ENCODE peak calls at places on chromosomes 13 and 19, in four cellular contexts. M is IMR-90, F is mesenchymal stem cell, Q is H1. X is an unnamed sample.

GRCh38 chr19:29285878-29286277 is 72.9 kb upstream of the UQCRFS1 start:
- DNase-seq in M (no peak), F (no peak), Q (peak; percentile 38), X (peak; percentile 51)

GRCh38 chr13:40800559-40800958 is 11.1 kb downstream of the SLC25A15 start:
- DNase-seq in M (no peak), F (no peak), Q (no peak), X (no peak)

GRCh38 chr13:31310781-31311180 is 111.0 kb downstream of the B3GLCT start:
- DNase-seq in M (peak; percentile 1), F (no peak), Q (no peak), X (no peak)

GRCh38 chr13:99357920-99358319 is 50.7 kb upstream of the GPR183 start:
- DNase-seq in M (no peak), F (no peak), Q (no peak), X (no peak)

GRCh38 chr19:39131255-39131755 is 5.7 kb downstream of the PAK4 start:
- DNase-seq in M (peak; percentile 35), F (no peak), Q (no peak), X (no peak)

GRCh38 chr13:99859178-99860177 is 112.1 kb downstream of the ZIC5 start:
- DNase-seq in M (no peak), F (no peak), Q (no peak), X (no peak)

GRCh38 chr19:3343619-3344502 is 22.5 kb upstream of the NFIC start:
- DNase-seq in M (peak; percentile 78), F (peak; percentile 69), Q (no peak), X (no peak)

GRCh38 chr13:95296326-95296939 is 4.8 kb downstream of the ABCC4 start:
- DNase-seq in M (no peak), F (no peak), Q (no peak), X (no peak)

GRCh38 chr13:30340367-30341184 is 33.2 kb upstream of the KATNAL1 start:
- DNase-seq in M (peak; percentile 89), F (peak; percentile 91), Q (no peak), X (no peak)

GRCh38 chr13:98547455-98547854 is 29.5 kb downstream of the STK24 start:
- DNase-seq in M (no peak), F (no peak), Q (no peak), X (no peak)

GRCh38 chr19:1189419-1189818 is 15.4 kb upstream of the SBNO2 start:
- DNase-seq in M (peak; percentile 35), F (no peak), Q (no peak), X (no peak)

GRCh38 chr19:33396701-33397535 is 23.4 kb downstream of the CEBPG start:
- DNase-seq in M (no peak), F (no peak), Q (no peak), X (peak; percentile 15)

GRCh38 chr19:34220472-34221063 is 33.8 kb upstream of the GARRE1 start:
- DNase-seq in M (peak; percentile 53), F (peak; percentile 74), Q (no peak), X (peak; percentile 23)

GRCh38 chr19:7197169-7197759 is 97.0 kb downstream of the INSR start:
- DNase-seq in M (peak; percentile 96), F (peak; percentile 97), Q (peak; percentile 44), X (peak; percentile 75)
- H2BK5ac ChIP-seq in M (peak overlapping the region; percentile 85), F (no peak overlapping the region), Q (peak overlapping the region; percentile 98), X (no peak overlapping the region)

GRCh38 chr19:14088634-14089411 is 1.7 kb downstream of the SAMD1 start:
- DNase-seq in M (no peak), F (no peak), Q (no peak), X (no peak)
- H3K4me3 ChIP-seq in M (peak overlapping the region; percentile 62), F (peak overlapping the region; percentile 73), Q (peak overlapping the region; percentile 78), X (peak overlapping the region; percentile 98)

DNA sequence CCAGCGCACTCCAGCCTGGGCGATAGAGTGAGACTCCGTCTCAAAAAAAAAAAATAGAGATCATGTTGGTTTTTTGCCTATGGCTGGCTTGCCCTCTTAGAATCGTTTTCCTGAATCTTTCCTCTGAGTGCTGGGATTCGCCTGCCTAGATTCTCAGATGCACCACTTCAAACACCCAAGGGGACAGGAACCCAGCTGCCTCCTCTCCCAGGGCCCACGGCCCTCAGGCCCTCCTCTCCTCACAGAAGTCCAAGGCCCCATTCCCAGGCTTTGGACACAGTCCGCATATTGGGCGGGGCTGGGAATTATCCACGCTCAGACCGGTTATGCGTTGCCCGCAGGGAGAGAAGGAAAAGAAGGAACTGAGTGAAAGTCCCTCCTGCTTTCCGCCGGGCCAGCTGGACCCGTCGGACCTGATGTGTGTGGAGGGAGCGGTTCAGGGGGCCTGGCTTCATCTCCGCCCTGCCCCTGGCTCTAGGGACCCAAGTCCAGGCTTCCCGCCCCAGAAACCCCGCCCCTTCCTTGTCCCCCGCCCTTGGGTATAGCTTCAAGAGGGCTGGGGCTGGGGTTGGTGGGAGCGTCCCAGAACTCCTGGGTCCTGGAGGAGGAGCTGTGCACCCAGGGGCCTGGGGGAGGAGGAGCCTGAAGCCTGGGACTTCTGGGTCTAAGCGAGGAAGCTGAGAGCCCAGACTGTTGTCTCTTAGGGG is 5.8 kb downstream of the PPFIA3 start:
- DNase-seq in M (no peak), F (no peak), Q (no peak), X (no peak)
- H2BK5ac ChIP-seq in M (no peak overlapping the region), F (no peak overlapping the region), Q (no peak overlapping the region), X (no peak overlapping the region)

GRCh38 chr19:54574527-54575056 is 1.0 kb downstream of the LILRA2 start:
- DNase-seq in M (no peak), F (no peak), Q (no peak), X (no peak)

GRCh38 chr19:54570316-54570715 is 3.3 kb upstream of the LILRA2 start:
- DNase-seq in M (no peak), F (no peak), Q (no peak), X (no peak)

GRCh38 chr19:54573330-54573872 is at the start of gene LILRA2:
- DNase-seq in M (no peak), F (no peak), Q (no peak), X (no peak)

GRCh38 chr19:54574051-54574450 is 461 bp downstream of the LILRA2 start:
- DNase-seq in M (no peak), F (no peak), Q (no peak), X (no peak)

DNA sequence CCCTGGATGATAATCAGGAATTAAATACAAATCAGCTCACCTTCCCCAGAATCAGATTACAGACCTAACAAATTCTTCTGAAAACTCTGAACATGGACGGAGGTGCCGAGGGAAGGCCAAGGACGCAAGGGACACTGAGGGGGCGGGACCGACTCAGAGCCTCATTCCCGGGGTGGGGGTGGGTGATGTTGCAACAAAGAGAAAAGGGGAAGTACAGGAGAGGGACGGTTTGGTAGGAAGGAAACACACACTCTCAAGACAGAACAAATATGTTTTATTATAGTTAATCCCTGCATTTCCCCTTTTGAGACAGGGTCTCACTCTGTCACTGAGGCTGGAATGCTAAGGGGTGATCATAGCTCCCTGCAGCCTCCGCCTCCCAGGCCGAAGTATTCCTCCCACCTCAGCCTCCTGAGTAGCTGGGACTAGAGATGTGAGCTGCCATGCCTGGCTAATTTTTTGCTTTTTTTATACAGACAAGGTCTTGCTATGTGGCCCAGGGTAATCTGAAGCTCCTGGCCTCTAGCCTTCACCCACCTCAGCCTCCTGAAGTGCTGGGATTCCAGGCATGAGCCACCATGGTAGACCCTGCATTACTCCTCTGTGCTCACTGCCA is 786 bp upstream of the LILRA2 start:
- DNase-seq in M (no peak), F (no peak), Q (no peak), X (no peak)
- H3K4me3 ChIP-seq in M (no peak overlapping the region), F (no peak overlapping the region), Q (no peak overlapping the region), X (no peak overlapping the region)

GRCh38 chr19:40751065-40751923 is at the start of gene SNRPA:
- DNase-seq in M (peak; percentile 98), F (peak; percentile 99), Q (peak; percentile 93), X (peak; percentile 99)
- H2BK5ac ChIP-seq in M (peak within 1 kb of the TSS; percentile 83), F (peak within 1 kb of the TSS; percentile 90), Q (peak within 1 kb of the TSS; percentile 100), X (no peak within 1 kb of the TSS)

DNA sequence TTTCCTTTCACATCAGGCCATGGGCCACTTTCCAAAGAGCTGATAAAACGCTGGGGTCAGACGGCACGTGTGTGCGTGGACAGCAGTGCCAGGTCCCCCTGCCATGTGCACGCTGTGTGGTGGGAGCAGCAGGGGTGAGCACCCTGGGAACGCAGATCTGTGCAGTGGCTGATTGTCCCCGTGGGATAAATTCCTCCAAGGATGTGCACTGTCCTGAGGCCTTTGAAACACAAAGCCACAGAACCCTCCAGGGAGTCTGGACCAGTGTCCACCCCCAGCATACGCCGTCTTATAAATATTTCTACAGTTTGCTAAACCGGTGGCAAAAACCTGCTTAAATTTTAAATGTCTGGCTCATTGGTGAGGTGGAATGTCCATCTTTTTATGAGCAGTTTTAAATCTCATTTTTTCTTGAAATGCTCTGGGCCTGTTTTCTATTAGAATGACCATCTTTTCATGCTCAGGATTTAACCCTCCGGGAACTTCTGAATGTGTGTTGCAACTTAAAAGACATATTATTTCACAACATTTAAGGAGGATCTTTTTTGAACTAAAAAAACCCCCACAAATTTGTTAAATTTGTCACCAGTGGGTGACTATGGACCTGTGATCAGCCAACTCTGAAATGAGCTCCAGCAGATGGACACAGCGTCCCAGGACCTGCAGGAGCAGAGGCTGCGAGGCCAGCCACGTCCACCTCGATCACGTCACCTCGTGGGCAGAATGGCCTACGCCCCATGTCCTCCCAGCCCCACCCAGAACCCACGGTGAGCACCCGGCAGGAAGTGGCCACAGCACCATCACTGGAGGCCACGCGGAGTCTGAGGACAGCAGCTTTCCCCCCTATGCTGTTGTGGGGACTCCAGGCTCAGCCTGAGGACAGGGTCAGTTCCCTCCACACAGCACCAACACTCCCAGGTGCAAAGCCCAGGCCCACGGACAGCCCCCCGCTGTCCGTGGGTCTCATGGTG is 68.6 kb downstream of the RASA3 start:
- DNase-seq in M (peak; percentile 61), F (peak; percentile 67), Q (no peak), X (no peak)
- H3K4me3 ChIP-seq in M (peak overlapping the region; percentile 15), F (peak overlapping the region; percentile 77), Q (peak overlapping the region; percentile 52), X (no peak overlapping the region)

GRCh38 chr19:11507370-11508078 is 1.9 kb upstream of the ZNF653 start:
- DNase-seq in M (no peak), F (no peak), Q (no peak), X (no peak)

GRCh38 chr19:11504502-11505031 is 1.1 kb downstream of the ZNF653 start:
- DNase-seq in M (no peak), F (no peak), Q (no peak), X (no peak)

GRCh38 chr19:11505504-11506100 is at the start of gene ZNF653:
- DNase-seq in M (peak; percentile 92), F (peak; percentile 95), Q (peak; percentile 79), X (peak; percentile 97)

GRCh38 chr19:11506101-11506555 is 489 bp upstream of the ZNF653 start:
- DNase-seq in M (no peak), F (no peak), Q (no peak), X (peak; percentile 35)

DNA sequence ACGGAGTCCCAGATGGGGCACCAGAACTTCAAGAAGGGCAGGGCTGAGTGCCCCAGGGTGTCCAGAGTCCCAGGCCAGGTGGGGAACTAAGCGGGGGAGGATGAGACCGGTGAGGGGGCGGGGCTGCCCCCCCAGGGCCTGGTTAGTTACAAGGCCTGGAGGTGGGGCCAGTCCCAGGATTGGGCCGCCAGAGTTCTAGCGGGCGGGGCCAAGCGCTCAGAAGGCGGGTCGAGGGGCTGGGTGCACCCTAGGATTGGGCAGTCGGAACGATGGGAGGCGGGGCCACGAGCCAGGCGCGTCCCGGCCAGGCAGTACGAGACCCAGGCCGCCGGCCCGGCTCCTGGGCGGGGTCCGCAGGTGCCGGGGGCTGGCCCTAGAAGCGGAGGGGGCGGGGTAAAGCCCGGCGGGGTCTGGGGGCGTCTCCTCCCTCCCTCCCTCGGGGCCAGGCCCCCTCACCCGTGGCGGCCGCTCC is 571 bp downstream of the ZNF653 start:
- DNase-seq in M (peak; percentile 91), F (peak; percentile 96), Q (peak; percentile 96), X (peak; percentile 91)
- H2BK5ac ChIP-seq in M (peak overlapping the region; percentile 69), F (peak overlapping the region; percentile 81), Q (no peak overlapping the region), X (peak overlapping the region; percentile 94)

GRCh38 chr13:26475176-26476110 is 82.0 kb upstream of the WASF3 start:
- DNase-seq in M (no peak), F (no peak), Q (peak; percentile 59), X (no peak)
- H3K4me3 ChIP-seq in M (no peak overlapping the region), F (peak overlapping the region; percentile 59), Q (peak overlapping the region; percentile 61), X (peak overlapping the region; percentile 46)

X was measured in neuronal stem cell.